ENCODE peak calls at places on chromosomes 3 and 15, in five cellular contexts. B is GM12892, N is transverse colon, A is ovary, F is thyroid gland. Z is an unnamed sample.

GRCh38 chr15:60297047-60297446 is 100.7 kb downstream of the ANXA2 start:
- DNase-seq in B (no peak), N (no peak), A (no peak), F (no peak), Z (no peak)

GRCh38 chr3:16423947-16424673 is 89.4 kb downstream of the RFTN1 start:
- DNase-seq in B (no peak), N (no peak), A (no peak), F (no peak), Z (no peak)

GRCh38 chr15:100751585-100751984 is 128.0 kb upstream of the ALDH1A3 start:
- DNase-seq in B (no peak), N (no peak), A (no peak), F (no peak), Z (no peak)

GRCh38 chr15:57031605-57032004 is 113.2 kb downstream of the TCF12 start:
- DNase-seq in B (no peak), N (no peak), A (peak; percentile 37), F (no peak), Z (peak; percentile 70)

GRCh38 chr3:71254658-71255057 is 328.9 kb downstream of the FOXP1 start:
- DNase-seq in B (no peak), N (no peak), A (no peak), F (peak; percentile 29), Z (no peak)

GRCh38 chr3:190970560-190970959 is 108.1 kb upstream of the GMNC start:
- DNase-seq in B (no peak), N (no peak), A (no peak), F (no peak), Z (no peak)

GRCh38 chr3:155262295-155262694 is 31.2 kb downstream of the STRIT1 start:
- DNase-seq in B (no peak), N (no peak), A (no peak), F (no peak), Z (no peak)

GRCh38 chr3:122353215-122353614 is 28.2 kb downstream of the CSTA start:
- DNase-seq in B (no peak), N (no peak), A (no peak), F (peak; percentile 59), Z (no peak)

GRCh38 chr3:105867690-105868449 is 942 bp downstream of the CBLB start:
- DNase-seq in B (no peak), N (no peak), A (no peak), F (no peak), Z (no peak)

GRCh38 chr3:20935791-20936190 is 749.8 kb upstream of the SGO1 start:
- DNase-seq in B (no peak), N (no peak), A (no peak), F (no peak), Z (no peak)

GRCh38 chr15:96171271-96171739 is 159.2 kb upstream of the NR2F2 start:
- DNase-seq in B (no peak), N (no peak), A (no peak), F (no peak), Z (no peak)

GRCh38 chr3:99690761-99691369 is 52.5 kb downstream of the COL8A1 start:
- DNase-seq in B (no peak), N (no peak), A (no peak), F (no peak), Z (no peak)

GRCh38 chr3:107431298-107432012 is 54.2 kb downstream of the CCDC54 start:
- DNase-seq in B (peak; percentile 34), N (peak; percentile 68), A (peak; percentile 74), F (peak; percentile 81), Z (peak; percentile 86)
- TF ChIP-seq POLR2A in B (no peak), N (peak; percentile 51), A (peak; percentile 60), F (peak; percentile 83), Z (no peak)

GRCh38 chr15:42273099-42273899 is at the start of the genes GANC and TMEM87A:
- DNase-seq in B (peak; percentile 67), N (peak; percentile 98), A (peak; percentile 96), F (peak; percentile 99), Z (peak; percentile 99)

GRCh38 chr15:42273900-42274692 is 863 bp upstream of the TMEM87A start:
- DNase-seq in B (peak; percentile 13), N (peak; percentile 82), A (peak; percentile 56), F (peak; percentile 57), Z (peak; percentile 83)

GRCh38 chr15:42270996-42271395 is 2.0 kb upstream of the GANC start:
- DNase-seq in B (no peak), N (no peak), A (no peak), F (no peak), Z (no peak)

GRCh38 chr15:42274693-42274971 is 1.4 kb upstream of the TMEM87A start:
- DNase-seq in B (no peak), N (peak; percentile 18), A (peak; percentile 20), F (no peak), Z (peak; percentile 66)

GRCh38 chr15:42272768-42273098 is 268 bp upstream of the GANC start:
- DNase-seq in B (no peak), N (no peak), A (no peak), F (no peak), Z (no peak)
- TF ChIP-seq POLR2A in B (no peak), N (no peak), A (no peak), F (no peak), Z (no peak)

DNA sequence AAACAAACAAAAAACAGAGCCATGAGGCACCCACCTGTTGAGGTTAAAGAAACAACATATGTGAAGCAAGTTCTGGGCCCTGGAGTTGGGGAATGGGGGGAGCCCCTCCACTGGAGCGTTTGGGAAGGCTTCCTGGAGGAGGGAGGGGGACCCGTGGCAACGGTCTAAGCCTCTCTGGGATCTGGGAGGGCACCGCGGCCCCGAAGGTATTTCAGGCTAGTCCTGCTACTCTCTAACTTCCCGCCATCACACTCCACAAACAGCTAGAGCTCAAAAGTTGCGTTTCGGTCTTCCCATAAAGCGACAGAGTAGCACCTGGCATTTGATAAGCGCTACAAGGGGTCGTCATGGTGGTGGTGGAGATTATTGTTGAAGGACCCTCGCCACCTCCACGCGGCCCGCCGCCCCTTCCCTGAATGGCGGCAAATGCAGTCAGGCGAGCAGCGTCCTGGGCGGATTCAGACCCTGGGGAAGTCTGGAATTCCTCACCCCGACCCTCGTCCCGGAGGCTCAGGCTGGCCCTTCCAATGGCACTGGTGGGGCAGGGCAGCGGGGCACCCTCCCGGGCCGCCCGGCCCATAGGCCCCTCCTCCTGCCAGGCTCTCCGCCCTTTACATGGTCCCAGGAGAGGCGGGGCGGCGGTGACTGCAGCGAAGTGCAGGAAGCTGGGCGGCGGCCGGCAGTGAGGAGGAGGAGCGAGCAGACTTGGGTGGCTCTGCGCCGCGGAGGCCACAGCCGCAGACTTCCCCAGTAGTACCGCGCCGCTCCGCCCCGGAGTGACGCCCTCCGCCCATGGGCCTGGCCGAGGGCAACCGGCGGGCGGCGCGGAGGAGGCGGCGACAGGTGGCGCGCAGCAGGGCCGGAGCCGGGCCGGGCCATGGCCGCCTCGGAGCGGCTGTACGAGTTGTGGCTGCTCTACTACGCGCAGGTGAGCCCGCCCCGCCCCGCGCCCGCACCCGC is at the start of gene NBEAL2:
- DNase-seq in B (peak; percentile 95), N (peak; percentile 99), A (peak; percentile 90), F (peak; percentile 97), Z (peak; percentile 98)
- TF ChIP-seq POLR2A in B (peak; percentile 74), N (peak; percentile 90), A (peak; percentile 8), F (peak; percentile 88), Z (peak; percentile 41)

DNA sequence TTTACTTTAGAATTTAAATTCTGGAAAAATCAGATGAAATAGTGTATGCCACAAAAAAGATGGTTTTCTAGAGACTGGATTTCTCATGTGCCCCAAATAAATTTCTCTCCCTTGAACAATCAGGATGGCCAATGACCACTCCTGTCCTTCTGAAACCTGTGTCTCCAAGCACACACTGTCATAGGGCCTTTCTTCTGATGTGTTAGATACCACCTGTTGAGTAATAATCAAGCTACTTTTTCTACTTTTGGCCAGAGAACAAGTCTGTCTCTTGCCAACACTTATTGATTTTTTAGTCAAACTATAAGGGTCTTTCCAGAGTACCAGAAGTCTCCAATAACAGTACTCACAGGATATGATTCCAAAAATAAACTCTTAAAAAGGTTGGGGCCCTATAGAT is 16.1 kb upstream of the TFG start:
- DNase-seq in B (no peak), N (no peak), A (no peak), F (no peak), Z (no peak)
- TF ChIP-seq POLR2A in B (no peak), N (no peak), A (no peak), F (no peak), Z (no peak)